ENCODE peak calls at places on chromosomes 3 and 15, in ten cellular contexts. S is bronchial epithelial cell; B is EH; L is NCI-H69; Q is occipital lobe; N is LoVo; K is neuronal stem cell; Z is activated CD4-positive, alpha-beta T cell treated with anti-CD3 and anti-CD28 coated beads, Interleukin-2, amount 50 U/mL, for 48 hours; E is stimulated activated CD8-positive, alpha-beta memory T cell treated with anti-CD3 and anti-CD28 coated beads, Interleukin-7, amount 100 ng/mL, for 1 hour; P is adrenal gland. D is an unnamed sample.

GRCh38 chr3:151226088-151226563 is 23.1 kb upstream of the GPR171 start:
- DNase-seq in S (peak), B (peak), L (peak), Q (no peak), N (peak), K (no peak), Z (no peak), E (no peak), P (no peak), D (no peak)

GRCh38 chr15:38828031-38828532 is 263.5 kb upstream of the RASGRP1 start:
- DNase-seq in S (no peak), B (peak), L (no peak), Q (no peak), N (no peak), K (no peak), Z (no peak), E (no peak), P (no peak), D (no peak)

GRCh38 chr15:65177901-65178300 is 7.2 kb downstream of the CLPX start:
- DNase-seq in S (peak), B (no peak), L (no peak), Q (no peak), N (peak), K (no peak), Z (no peak), E (no peak), P (no peak), D (no peak)

GRCh38 chr15:40054746-40055575 is 16.0 kb upstream of the SRP14 start:
- DNase-seq in S (no peak), B (peak), L (peak), Q (no peak), N (no peak), K (no peak), Z (no peak), E (no peak), P (peak), D (peak)

GRCh38 chr15:58179741-58180381 is 41.7 kb downstream of the AQP9 start:
- DNase-seq in S (peak), B (peak), L (no peak), Q (no peak), N (no peak), K (no peak), Z (no peak), E (no peak), P (no peak), D (no peak)

GRCh38 chr15:57124036-57124435 is 205.6 kb downstream of the TCF12 start:
- DNase-seq in S (no peak), B (no peak), L (no peak), Q (no peak), N (no peak), K (no peak), Z (no peak), E (no peak), P (no peak), D (no peak)

GRCh38 chr3:100297784-100298183 is 36.8 kb upstream of the NIT2 start:
- DNase-seq in S (peak), B (peak), L (no peak), Q (no peak), N (no peak), K (no peak), Z (no peak), E (no peak), P (no peak), D (no peak)

GRCh38 chr3:59783468-59783988 is 733.7 kb upstream of the CFAP20DC start:
- DNase-seq in S (no peak), B (no peak), L (no peak), Q (no peak), N (no peak), K (no peak), Z (peak), E (no peak), P (no peak), D (no peak)

GRCh38 chr3:127803619-127804018 is 18.7 kb downstream of the MGLL start:
- DNase-seq in S (peak), B (peak), L (peak), Q (no peak), N (peak), K (no peak), Z (no peak), E (no peak), P (no peak), D (no peak)

GRCh38 chr15:53758412-53758811 is 1.1 kb downstream of the WDR72 start:
- DNase-seq in S (no peak), B (no peak), L (no peak), Q (no peak), N (no peak), K (no peak), Z (no peak), E (no peak), P (no peak), D (no peak)

GRCh38 chr15:74037171-74038117 is 42.9 kb downstream of the PML start:
- DNase-seq in S (no peak), B (no peak), L (no peak), Q (no peak), N (no peak), K (no peak), Z (no peak), E (no peak), P (no peak), D (no peak)

GRCh38 chr3:12193485-12194165 is 34.9 kb upstream of the TIMP4 start:
- DNase-seq in S (peak), B (peak), L (no peak), Q (no peak), N (peak), K (no peak), Z (peak), E (no peak), P (peak), D (no peak)

GRCh38 chr15:92629975-92630626 is 25.5 kb downstream of the FAM174B start:
- DNase-seq in S (no peak), B (no peak), L (peak), Q (no peak), N (no peak), K (no peak), Z (no peak), E (no peak), P (no peak), D (no peak)

GRCh38 chr3:128863560-128863959 is 15.9 kb upstream of the ACAD9 start:
- DNase-seq in S (no peak), B (no peak), L (peak), Q (no peak), N (no peak), K (no peak), Z (peak), E (no peak), P (no peak), D (no peak)

GRCh38 chr15:80694624-80695098 is 449 bp upstream of the ABHD17C start:
- DNase-seq in S (no peak), B (peak), L (peak), Q (no peak), N (peak), K (no peak), Z (peak), E (no peak), P (peak), D (no peak)

GRCh38 chr3:126983276-126983652 is 349 bp downstream of the PLXNA1 start:
- DNase-seq in S (no peak), B (peak), L (peak), Q (no peak), N (no peak), K (no peak), Z (no peak), E (no peak), P (no peak), D (no peak)

GRCh38 chr15:48929611-48930170 is 34.0 kb downstream of the SHC4 start:
- DNase-seq in S (no peak), B (peak), L (peak), Q (no peak), N (peak), K (no peak), Z (no peak), E (no peak), P (no peak), D (no peak)